ENCODE peak calls at places on chromosomes 2 and 18, in six cellular contexts. One of them, this sample, is unnamed. For H3K4me1, the result is how much of the 10 kb centered on the place peaks cover.

GRCh38 chr2:33275689-33276444 is 200.6 kb upstream of the RASGRP3 start:
- DNase-seq in psoas muscle: peak
- DNase-seq in GM23338: no peak
- DNase-seq in adrenal gland: peak
- DNase-seq in K562: peak
- DNase-seq in IMR-90: peak
- DNase-seq in this sample: peak

GRCh38 chr2:165700511-165700910 is 93.5 kb downstream of the GALNT3 start:
- DNase-seq in K562: no peak
- DNase-seq in IMR-90: no peak
- DNase-seq in psoas muscle: no peak
- DNase-seq in adrenal gland: no peak
- DNase-seq in GM23338: peak
- DNase-seq in this sample: no peak

GRCh38 chr2:26580151-26580550 is 61.0 kb downstream of the CIB4 start:
- DNase-seq in GM23338: no peak
- DNase-seq in K562: no peak
- DNase-seq in psoas muscle: no peak
- DNase-seq in adrenal gland: no peak
- DNase-seq in IMR-90: no peak
- DNase-seq in this sample: no peak

GRCh38 chr2:134900151-134900550 is 18.5 kb upstream of the CCNT2 start:
- DNase-seq in K562: no peak
- DNase-seq in IMR-90: peak
- DNase-seq in adrenal gland: no peak
- DNase-seq in GM23338: no peak
- DNase-seq in psoas muscle: no peak
- DNase-seq in this sample: no peak

GRCh38 chr2:66684289-66684688 is 249.4 kb downstream of the MEIS1 start:
- DNase-seq in GM23338: no peak
- DNase-seq in adrenal gland: no peak
- DNase-seq in K562: no peak
- DNase-seq in IMR-90: peak
- DNase-seq in psoas muscle: no peak
- DNase-seq in this sample: peak

GRCh38 chr2:86062043-86062442 is 43.6 kb downstream of the POLR1A start:
- DNase-seq in K562: no peak
- DNase-seq in IMR-90: peak
- DNase-seq in psoas muscle: no peak
- DNase-seq in GM23338: no peak
- DNase-seq in adrenal gland: no peak
- DNase-seq in this sample: no peak

GRCh38 chr18:13437801-13438506 is 219.4 kb downstream of the LDLRAD4 start:
- DNase-seq in K562: no peak
- DNase-seq in psoas muscle: peak
- DNase-seq in IMR-90: no peak
- DNase-seq in GM23338: no peak
- DNase-seq in adrenal gland: no peak
- DNase-seq in this sample: no peak

GRCh38 chr18:54004828-54005227 is 219.6 kb downstream of the MBD2 start:
- DNase-seq in IMR-90: no peak
- DNase-seq in GM23338: peak
- DNase-seq in psoas muscle: no peak
- DNase-seq in adrenal gland: no peak
- DNase-seq in K562: no peak
- DNase-seq in this sample: no peak

GRCh38 chr2:70643715-70644114 is 90.1 kb upstream of the TGFA start:
- DNase-seq in adrenal gland: no peak
- DNase-seq in IMR-90: no peak
- DNase-seq in K562: peak
- DNase-seq in GM23338: peak
- DNase-seq in psoas muscle: no peak
- DNase-seq in this sample: no peak

GRCh38 chr2:205680903-205681302 is 1.4 kb upstream of the NRP2 start:
- DNase-seq in IMR-90: no peak
- DNase-seq in GM23338: no peak
- DNase-seq in K562: no peak
- DNase-seq in psoas muscle: no peak
- DNase-seq in adrenal gland: no peak
- DNase-seq in this sample: no peak

GRCh38 chr2:75605770-75606535 is 40.6 kb upstream of the MRPL19 start:
- DNase-seq in IMR-90: peak
- DNase-seq in GM23338: peak
- DNase-seq in K562: no peak
- DNase-seq in psoas muscle: no peak
- DNase-seq in adrenal gland: no peak
- DNase-seq in this sample: peak

GRCh38 chr2:146576301-146576700 is 1268.5 kb upstream of the ACVR2A start:
- DNase-seq in IMR-90: peak
- DNase-seq in adrenal gland: no peak
- DNase-seq in psoas muscle: no peak
- DNase-seq in GM23338: no peak
- DNase-seq in K562: no peak
- DNase-seq in this sample: peak

GRCh38 chr18:3234457-3234856 is 13.1 kb upstream of the MYL12A start:
- DNase-seq in psoas muscle: no peak
- DNase-seq in K562: no peak
- DNase-seq in GM23338: no peak
- DNase-seq in adrenal gland: no peak
- DNase-seq in IMR-90: no peak
- DNase-seq in this sample: no peak

GRCh38 chr2:120612931-120613330 is 122.7 kb upstream of the GLI2 start:
- DNase-seq in GM23338: no peak
- DNase-seq in K562: no peak
- DNase-seq in IMR-90: no peak
- DNase-seq in psoas muscle: no peak
- DNase-seq in adrenal gland: no peak
- DNase-seq in this sample: no peak

GRCh38 chr2:127558911-127559310 is 23.4 kb downstream of the MYO7B start:
- DNase-seq in adrenal gland: no peak
- DNase-seq in GM23338: no peak
- DNase-seq in psoas muscle: no peak
- DNase-seq in IMR-90: no peak
- DNase-seq in K562: no peak
- DNase-seq in this sample: no peak

GRCh38 chr18:13272411-13272810 is 53.9 kb downstream of the LDLRAD4 start:
- DNase-seq in GM23338: no peak
- DNase-seq in adrenal gland: no peak
- DNase-seq in IMR-90: no peak
- DNase-seq in K562: no peak
- DNase-seq in psoas muscle: no peak
- DNase-seq in this sample: no peak

GRCh38 chr2:62181836-62182235 is 14.1 kb upstream of the B3GNT2 start:
- DNase-seq in IMR-90: no peak
- DNase-seq in K562: no peak
- DNase-seq in psoas muscle: no peak
- DNase-seq in adrenal gland: no peak
- DNase-seq in GM23338: no peak
- DNase-seq in this sample: no peak

GRCh38 chr2:230447455-230448451 is 31.8 kb downstream of the SP100 start:
- DNase-seq in adrenal gland: no peak
- DNase-seq in GM23338: no peak
- DNase-seq in K562: no peak
- DNase-seq in psoas muscle: no peak
- DNase-seq in IMR-90: no peak
- DNase-seq in this sample: no peak

GRCh38 chr2:230790981-230791380 is 73.8 kb upstream of the ITM2C start:
- DNase-seq in GM23338: no peak
- DNase-seq in psoas muscle: no peak
- DNase-seq in IMR-90: no peak
- DNase-seq in adrenal gland: no peak
- DNase-seq in K562: no peak
- DNase-seq in this sample: no peak

GRCh38 chr2:84876369-84876768 is 4.5 kb downstream of the TRABD2A start:
- DNase-seq in K562: no peak
- DNase-seq in GM23338: no peak
- DNase-seq in adrenal gland: no peak
- DNase-seq in IMR-90: no peak
- DNase-seq in psoas muscle: no peak
- DNase-seq in this sample: no peak

GRCh38 chr2:84878896-84879594 is 1.8 kb downstream of the TRABD2A start:
- DNase-seq in GM23338: no peak
- DNase-seq in IMR-90: peak
- DNase-seq in psoas muscle: no peak
- DNase-seq in K562: no peak
- DNase-seq in adrenal gland: no peak
- DNase-seq in this sample: no peak

GRCh38 chr2:84879595-84880394 is 1.1 kb downstream of the TRABD2A start:
- DNase-seq in K562: no peak
- DNase-seq in IMR-90: no peak
- DNase-seq in adrenal gland: no peak
- DNase-seq in GM23338: peak
- DNase-seq in psoas muscle: no peak
- DNase-seq in this sample: no peak

GRCh38 chr2:84880395-84880644 is 564 bp downstream of the TRABD2A start:
- DNase-seq in GM23338: peak
- DNase-seq in K562: no peak
- DNase-seq in adrenal gland: no peak
- DNase-seq in IMR-90: no peak
- DNase-seq in psoas muscle: no peak
- DNase-seq in this sample: no peak

DNA sequence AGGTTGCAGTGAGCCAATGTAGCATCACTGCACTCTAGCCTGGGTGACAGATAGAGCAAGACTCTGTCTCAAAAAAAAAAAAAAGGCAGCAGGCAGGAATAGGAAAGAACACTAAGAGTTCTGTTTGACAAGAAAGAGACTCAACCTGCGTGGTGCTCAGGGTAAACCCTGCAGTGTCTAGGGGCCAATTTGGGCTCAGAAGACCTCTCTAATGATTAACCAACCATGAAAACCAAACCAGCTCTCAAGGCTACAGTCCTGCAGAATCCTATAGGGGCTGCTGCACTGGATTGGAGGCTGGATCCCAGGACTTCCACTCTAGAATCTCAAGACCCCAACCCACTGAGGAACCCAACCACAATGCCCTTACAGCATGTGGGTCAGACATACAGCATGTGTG is 2.4 kb downstream of the TRABD2A start:
- DNase-seq in adrenal gland: no peak
- DNase-seq in psoas muscle: no peak
- DNase-seq in IMR-90: no peak
- DNase-seq in GM23338: no peak
- DNase-seq in K562: no peak
- DNase-seq in this sample: no peak
- H3K4me1 ChIP-seq in adrenal gland: under half
- H3K4me1 ChIP-seq in psoas muscle: under half
- H3K4me1 ChIP-seq in IMR-90: under half
- H3K4me1 ChIP-seq in GM23338: under half
- H3K4me1 ChIP-seq in K562: under half
- H3K4me1 ChIP-seq in this sample: under half

DNA sequence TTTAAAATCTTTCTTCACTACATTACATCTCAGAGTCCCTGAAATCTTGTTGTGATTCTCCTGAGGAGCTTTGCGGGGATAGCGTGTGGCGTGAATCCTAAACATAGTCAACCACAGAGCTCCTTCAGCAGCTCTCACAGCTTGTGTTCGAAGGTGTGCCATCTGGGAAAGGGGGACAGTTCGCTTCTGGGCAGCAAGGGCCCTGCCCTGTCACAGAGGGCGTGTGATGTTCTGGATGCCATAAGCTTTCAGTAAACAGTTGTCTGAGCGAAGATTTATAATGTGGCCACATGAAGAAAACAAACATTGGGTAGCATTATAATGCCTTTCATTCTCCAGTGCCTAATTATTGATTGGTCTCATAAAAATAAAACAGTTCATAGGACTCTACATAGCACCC is 172.5 kb downstream of the MYO1B start:
- DNase-seq in GM23338: no peak
- DNase-seq in K562: no peak
- DNase-seq in psoas muscle: no peak
- DNase-seq in IMR-90: no peak
- DNase-seq in adrenal gland: no peak
- DNase-seq in this sample: no peak
- H3K27ac ChIP-seq in GM23338: no peak
- H3K27ac ChIP-seq in K562: no peak
- H3K27ac ChIP-seq in psoas muscle: no peak
- H3K27ac ChIP-seq in IMR-90: peak
- H3K27ac ChIP-seq in adrenal gland: no peak
- H3K27ac ChIP-seq in this sample: no peak

GRCh38 chr2:37489536-37489935 is 145.1 kb downstream of the QPCT start:
- DNase-seq in GM23338: no peak
- DNase-seq in IMR-90: peak
- DNase-seq in adrenal gland: no peak
- DNase-seq in K562: no peak
- DNase-seq in psoas muscle: no peak
- DNase-seq in this sample: no peak

GRCh38 chr2:37493425-37493824 is 149.0 kb downstream of the QPCT start:
- DNase-seq in K562: no peak
- DNase-seq in adrenal gland: no peak
- DNase-seq in GM23338: no peak
- DNase-seq in IMR-90: no peak
- DNase-seq in psoas muscle: no peak
- DNase-seq in this sample: no peak

DNA sequence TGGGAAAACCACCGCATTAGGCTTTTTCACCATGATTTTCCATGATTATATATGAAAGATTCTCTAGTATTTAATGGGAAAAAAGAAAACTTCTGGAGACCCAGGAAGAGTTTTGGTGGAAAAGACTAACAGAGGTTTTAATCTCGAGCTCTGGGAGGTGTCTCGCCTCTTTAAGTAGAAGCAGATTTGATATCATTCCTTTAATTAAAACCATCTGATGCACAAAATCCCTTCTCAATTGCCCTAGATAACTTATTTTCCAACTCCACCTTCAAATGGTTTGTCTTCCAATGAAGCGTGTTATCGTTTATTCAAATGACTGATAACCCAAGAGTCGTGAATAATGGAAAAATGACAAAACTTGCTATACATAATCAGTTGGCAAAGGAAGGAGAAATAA is 144.5 kb downstream of the QPCT start:
- DNase-seq in K562: no peak
- DNase-seq in IMR-90: peak
- DNase-seq in psoas muscle: no peak
- DNase-seq in adrenal gland: no peak
- DNase-seq in GM23338: no peak
- DNase-seq in this sample: no peak
- TF ChIP-seq CTCF in K562: no peak
- TF ChIP-seq CTCF in IMR-90: no peak
- TF ChIP-seq CTCF in psoas muscle: no peak
- TF ChIP-seq CTCF in adrenal gland: no peak
- TF ChIP-seq CTCF in GM23338: no peak
- TF ChIP-seq CTCF in this sample: no peak

GRCh38 chr2:142189506-142189905 is 58.7 kb upstream of the LRP1B start:
- DNase-seq in K562: no peak
- DNase-seq in GM23338: no peak
- DNase-seq in IMR-90: peak
- DNase-seq in adrenal gland: no peak
- DNase-seq in psoas muscle: no peak
- DNase-seq in this sample: no peak

GRCh38 chr2:142190805-142191204 is 60.0 kb upstream of the LRP1B start:
- DNase-seq in adrenal gland: no peak
- DNase-seq in IMR-90: peak
- DNase-seq in psoas muscle: no peak
- DNase-seq in K562: no peak
- DNase-seq in GM23338: peak
- DNase-seq in this sample: peak

DNA sequence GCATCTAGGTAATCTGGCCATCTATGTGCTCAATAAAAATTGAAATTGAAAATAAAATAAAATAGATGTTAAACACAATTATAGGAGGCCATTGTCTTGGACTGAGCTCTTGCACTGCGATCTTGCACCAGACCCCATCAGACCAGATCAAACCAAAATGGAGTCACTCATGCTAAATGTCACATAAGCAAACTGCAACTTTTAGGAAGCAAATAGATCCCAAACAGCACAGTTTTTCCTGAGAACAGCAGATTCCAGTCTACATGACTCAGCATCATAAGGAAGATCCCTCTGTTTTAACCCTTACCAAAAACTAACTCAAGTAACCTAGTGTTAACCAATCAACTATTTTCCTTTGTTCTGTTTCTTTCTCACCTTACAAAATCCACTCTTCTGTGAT is 57.7 kb upstream of the LRP1B start:
- DNase-seq in psoas muscle: no peak
- DNase-seq in GM23338: no peak
- DNase-seq in IMR-90: peak
- DNase-seq in K562: no peak
- DNase-seq in adrenal gland: no peak
- DNase-seq in this sample: no peak
- H3K4me1 ChIP-seq in psoas muscle: under half
- H3K4me1 ChIP-seq in GM23338: under half
- H3K4me1 ChIP-seq in IMR-90: under half
- H3K4me1 ChIP-seq in K562: under half
- H3K4me1 ChIP-seq in adrenal gland: under half
- H3K4me1 ChIP-seq in this sample: under half

This sample was measured in foreskin keratinocyte.